ENCODE peak calls at places on chromosomes 6 and 20, in five cellular contexts. N is AG09309, V is BJ, H is omental fat pad, K is H9. R is an unnamed sample.
A peak's percentile ranks its signal among the peaks of the same experiment; 100 is the strongest.

GRCh38 chr20:22921595-22922421 is 113.3 kb upstream of the SSTR4 start:
- DNase-seq in K (no peak), V (peak; percentile 20), N (peak; percentile 65), H (no peak), R (peak; percentile 9)

GRCh38 chr20:50122763-50123162 is 9.8 kb upstream of the UBE2V1 start:
- DNase-seq in V (no peak), K (no peak), N (no peak), H (no peak), R (no peak)

GRCh38 chr6:130494745-130495144 is 128.9 kb downstream of the TMEM200A start:
- DNase-seq in V (no peak), H (no peak), N (no peak), K (no peak), R (peak; percentile 29)

GRCh38 chr6:115545410-115545986 is 515.2 kb downstream of the FRK start:
- DNase-seq in V (no peak), H (no peak), N (no peak), K (peak; percentile 88), R (no peak)

GRCh38 chr20:47156431-47156841 is 200.1 kb downstream of the ZMYND8 start:
- DNase-seq in H (no peak), V (no peak), K (no peak), N (no peak), R (no peak)

GRCh38 chr20:62485062-62485700 is 9.4 kb upstream of the GATA5 start:
- DNase-seq in K (no peak), V (no peak), N (no peak), H (no peak), R (no peak)

GRCh38 chr6:89944826-89945407 is 50.6 kb downstream of the GJA10 start:
- DNase-seq in V (no peak), H (no peak), K (no peak), N (no peak), R (no peak)

GRCh38 chr20:41136336-41136694 is 1.0 kb upstream of the PLCG1 start:
- DNase-seq in H (no peak), V (no peak), K (no peak), N (no peak), R (no peak)

GRCh38 chr6:7674291-7674690 is 51.6 kb upstream of the BMP6 start:
- DNase-seq in N (no peak), V (no peak), H (no peak), K (no peak), R (no peak)

GRCh38 chr6:152404458-152404857 is 232.7 kb downstream of the SYNE1 start:
- DNase-seq in N (no peak), H (no peak), K (no peak), V (no peak), R (no peak)

GRCh38 chr20:48324744-48325143 is 503.1 kb downstream of the PREX1 start:
- DNase-seq in K (no peak), N (no peak), V (no peak), H (no peak), R (no peak)

GRCh38 chr20:12044969-12045368 is 127.3 kb downstream of the BTBD3 start:
- DNase-seq in V (no peak), H (no peak), K (no peak), N (no peak), R (no peak)

GRCh38 chr6:34793877-34794276 is 2.0 kb downstream of the BLTP3A start:
- DNase-seq in N (no peak), H (no peak), V (no peak), K (no peak), R (no peak)

GRCh38 chr6:34788111-34788510 is 3.8 kb upstream of the BLTP3A start:
- DNase-seq in V (no peak), K (no peak), H (no peak), N (no peak), R (no peak)

GRCh38 chr6:34791842-34792604 is at the start of gene BLTP3A:
- DNase-seq in N (no peak), V (no peak), K (peak; percentile 68), H (no peak), R (no peak)

GRCh38 chr6:34792605-34793500 is 970 bp downstream of the BLTP3A start:
- DNase-seq in K (peak; percentile 40), V (no peak), H (no peak), N (no peak), R (no peak)

GRCh38 chr6:34791164-34791841 is 580 bp upstream of the BLTP3A start:
- DNase-seq in N (no peak), V (no peak), H (no peak), K (peak; percentile 66), R (no peak)
- TF ChIP-seq CTCF in N (peak; percentile 21), V (peak; percentile 38), H (no peak), K (peak; percentile 39), R (peak; percentile 28)

DNA sequence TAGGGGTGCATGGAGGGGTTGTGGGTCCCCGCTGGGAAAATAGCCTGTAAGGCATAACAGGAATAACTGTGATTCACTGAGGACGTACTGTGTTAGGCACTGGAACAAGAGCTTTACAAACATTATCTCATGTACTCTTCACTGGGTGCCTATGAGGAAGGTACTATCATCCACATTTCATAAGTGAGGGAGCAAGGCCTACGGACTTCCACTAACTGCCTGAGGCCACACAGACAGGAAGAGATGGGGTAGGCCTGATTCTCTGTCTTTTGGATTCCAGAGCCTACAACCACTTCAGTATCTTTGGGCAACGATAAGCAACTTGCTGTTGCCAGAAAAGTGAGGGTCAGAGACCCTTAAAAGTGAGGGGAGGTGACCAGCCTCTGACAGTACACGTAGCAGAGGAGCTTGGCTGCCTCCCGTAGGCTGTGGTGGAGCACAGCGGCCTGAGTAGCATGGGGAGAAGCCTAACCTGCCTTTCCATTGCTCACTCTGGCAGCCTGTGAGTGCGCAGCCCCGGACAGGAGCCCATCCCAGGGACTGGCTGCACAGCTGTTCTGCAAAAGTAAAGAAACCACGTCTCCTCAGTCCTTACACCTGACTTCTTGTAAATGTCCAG is 30.4 kb downstream of the PSMB1 start:
- DNase-seq in K (peak; percentile 71), N (no peak), H (no peak), V (no peak), R (no peak)
- TF ChIP-seq CTCF in K (peak; percentile 72), N (peak; percentile 51), H (no peak), V (peak; percentile 42), R (peak; percentile 48)

GRCh38 chr6:137665342-137665741 is 171.1 kb upstream of the OLIG3 start:
- DNase-seq in K (no peak), N (no peak), H (no peak), V (no peak), R (no peak)
- TF ChIP-seq CTCF in K (no peak), N (no peak), H (no peak), V (no peak), R (no peak)

DNA sequence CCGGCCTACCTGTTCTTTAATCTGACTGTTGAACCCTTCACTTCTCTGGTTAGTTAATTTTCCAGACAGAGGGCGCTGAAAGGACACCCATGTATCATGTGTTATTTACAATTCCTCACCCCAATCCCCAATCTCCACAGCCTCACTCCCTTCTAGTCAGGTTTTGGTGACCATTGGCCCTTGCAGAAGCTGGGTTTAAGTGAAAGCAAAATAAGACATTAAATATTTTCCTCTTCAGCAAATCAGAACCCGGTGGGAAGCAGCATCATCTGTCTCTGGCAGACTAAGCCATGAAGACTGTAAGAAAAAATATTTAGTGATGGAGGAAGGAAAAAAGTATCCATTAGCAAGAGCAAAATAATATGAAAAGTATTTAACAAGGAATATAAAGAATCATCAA is 9.4 kb upstream of the HLA-DQA1 start:
- DNase-seq in K (peak; percentile 29), H (peak; percentile 50), V (no peak), N (no peak), R (no peak)
- TF ChIP-seq CTCF in K (no peak), H (no peak), V (no peak), N (no peak), R (no peak)

DNA sequence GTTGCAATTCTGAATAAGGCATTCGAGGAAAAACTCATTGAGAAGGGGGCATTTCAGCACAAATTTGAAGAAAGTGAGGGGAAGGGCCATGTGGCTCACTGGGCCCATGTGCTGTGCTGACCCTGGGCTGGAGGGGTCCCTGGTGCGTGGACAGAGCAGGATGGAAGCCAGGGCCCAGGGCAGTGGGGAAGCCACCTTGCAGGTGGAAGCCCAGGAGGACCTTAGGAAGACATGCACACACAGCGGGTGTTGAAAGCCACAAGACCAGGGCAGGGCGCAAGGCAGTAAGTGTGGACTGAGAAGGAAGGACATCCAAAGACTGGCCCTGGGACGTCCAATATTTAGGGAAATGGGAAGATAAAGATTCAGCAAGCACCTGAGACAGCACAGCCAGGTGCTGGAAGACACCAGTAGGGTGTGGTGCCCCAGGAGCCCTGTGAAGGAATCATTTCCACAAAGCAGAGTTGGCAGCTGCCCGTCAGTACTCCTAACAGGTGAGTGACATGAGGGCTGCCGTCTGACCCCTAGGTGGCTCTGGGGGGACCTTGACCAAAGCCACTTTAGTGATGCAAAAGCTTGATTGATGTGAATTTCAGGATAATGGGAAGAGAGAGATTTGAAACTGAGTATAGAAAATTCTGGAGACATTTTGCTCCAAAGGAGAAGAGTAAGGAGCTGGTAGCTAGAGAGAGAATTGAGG is 254.4 kb upstream of the EXOC2 start:
- DNase-seq in H (no peak), N (no peak), V (no peak), K (no peak), R (no peak)
- TF ChIP-seq CTCF in H (no peak), N (no peak), V (no peak), K (no peak), R (no peak)